ENCODE peak calls at places on chromosomes 11 and 22, in nine cellular contexts. C is adrenal gland, Z is tibial nerve, U is HCT116, S is HepG2, R is GM12891, V is lower leg skin, I is esophagus muscularis mucosa, F is body of pancreas. M is an unnamed sample.

GRCh38 chr11:111696556-111696955 is 69.6 kb downstream of the PPP2R1B start:
- DNase-seq in I (no peak), S (no peak), Z (no peak), F (no peak), U (no peak), C (no peak), V (no peak), R (no peak), M (no peak)

GRCh38 chr22:29102300-29102699 is 29.5 kb downstream of the KREMEN1 start:
- DNase-seq in C (no peak), V (no peak), U (no peak), R (no peak), Z (no peak), I (no peak), S (no peak), F (no peak), M (no peak)

GRCh38 chr11:130216591-130217132 is 57.1 kb downstream of the ST14 start:
- DNase-seq in R (no peak), F (no peak), V (no peak), Z (no peak), S (no peak), C (no peak), I (peak; percentile 84), U (no peak), M (no peak)

GRCh38 chr11:47179655-47179991 is 2.9 kb upstream of the ARFGAP2 start:
- DNase-seq in F (peak; percentile 50), C (no peak), Z (no peak), R (peak; percentile 67), I (no peak), S (peak; percentile 52), U (no peak), V (no peak), M (no peak)

GRCh38 chr11:117930208-117930570 is 987 bp upstream of the TMPRSS13 start:
- DNase-seq in U (no peak), C (no peak), F (no peak), I (no peak), S (no peak), R (no peak), V (peak; percentile 31), Z (no peak), M (no peak)

GRCh38 chr11:76745561-76746207 is 37.5 kb upstream of the TSKU start:
- DNase-seq in S (no peak), I (no peak), F (no peak), C (no peak), V (no peak), Z (no peak), U (no peak), R (no peak), M (no peak)

GRCh38 chr11:20003357-20003756 is 156.9 kb downstream of the DBX1 start:
- DNase-seq in F (peak; percentile 48), C (no peak), V (no peak), I (no peak), Z (no peak), S (no peak), R (no peak), U (no peak), M (no peak)

GRCh38 chr11:12640926-12641849 is 33.0 kb upstream of the TEAD1 start:
- DNase-seq in S (peak; percentile 15), V (no peak), F (no peak), Z (no peak), U (no peak), C (no peak), R (peak; percentile 48), I (no peak), M (no peak)

GRCh38 chr22:35684270-35684700 is 33.4 kb upstream of the APOL5 start:
- DNase-seq in R (no peak), I (no peak), F (peak; percentile 18), S (peak; percentile 19), C (peak; percentile 34), Z (peak; percentile 35), U (no peak), V (no peak), M (no peak)

GRCh38 chr11:103109818-103110388 is 677 bp downstream of the DYNC2H1 start:
- DNase-seq in F (no peak), C (no peak), S (no peak), U (no peak), V (no peak), R (no peak), I (no peak), Z (no peak), M (no peak)

GRCh38 chr11:103111400-103111799 is 2.2 kb downstream of the DYNC2H1 start:
- DNase-seq in S (no peak), Z (no peak), C (no peak), R (no peak), F (no peak), U (no peak), V (no peak), I (no peak), M (no peak)

GRCh38 chr11:103110406-103110805 is 1.2 kb downstream of the DYNC2H1 start:
- DNase-seq in S (no peak), R (no peak), I (no peak), U (no peak), C (no peak), V (no peak), F (no peak), Z (no peak), M (no peak)

GRCh38 chr11:103112364-103112763 is 3.1 kb downstream of the DYNC2H1 start:
- DNase-seq in Z (no peak), F (no peak), R (no peak), C (no peak), U (no peak), I (no peak), V (no peak), S (no peak), M (no peak)

GRCh38 chr11:103108933-103109817 is at the start of gene DYNC2H1:
- DNase-seq in C (peak; percentile 88), U (peak; percentile 52), Z (peak; percentile 64), F (peak; percentile 87), S (peak; percentile 67), V (peak; percentile 96), R (peak; percentile 73), I (peak; percentile 92), M (peak; percentile 98)
- TF ChIP-seq POLR2A in C (no peak), U (no peak), Z (no peak), F (no peak), S (no peak), V (no peak), R (no peak), I (no peak), M (no peak)

GRCh38 chr11:101848262-101848661 is 66.5 kb upstream of the CEP126 start:
- DNase-seq in S (peak; percentile 20), I (no peak), C (no peak), R (no peak), U (no peak), Z (peak; percentile 33), F (no peak), V (no peak), M (no peak)

GRCh38 chr11:101840720-101841119 is 74.1 kb upstream of the CEP126 start:
- DNase-seq in S (no peak), I (no peak), U (no peak), R (no peak), C (no peak), Z (no peak), V (no peak), F (no peak), M (no peak)

GRCh38 chr11:101844608-101845007 is 70.2 kb upstream of the CEP126 start:
- DNase-seq in R (no peak), C (no peak), F (no peak), Z (no peak), V (no peak), I (no peak), S (no peak), U (no peak), M (no peak)
- TF ChIP-seq POLR2A in R (no peak), C (no peak), F (no peak), Z (no peak), V (no peak), I (no peak), S (no peak), U (no peak), M (no peak)

GRCh38 chr22:20507253-20508066 is at the start of gene MED15:
- DNase-seq in V (peak; percentile 98), S (peak; percentile 87), F (peak; percentile 90), I (peak; percentile 97), C (peak; percentile 94), U (peak; percentile 69), R (peak; percentile 87), Z (peak; percentile 87), M (peak; percentile 94)

GRCh38 chr22:20508815-20509271 is 1.4 kb downstream of the MED15 start:
- DNase-seq in R (no peak), Z (no peak), I (no peak), S (no peak), U (no peak), V (no peak), F (no peak), C (no peak), M (no peak)

GRCh38 chr22:20510811-20511577 is 3.6 kb downstream of the MED15 start:
- DNase-seq in Z (no peak), U (no peak), R (no peak), C (no peak), S (no peak), V (no peak), I (no peak), F (no peak), M (no peak)

GRCh38 chr22:20511578-20512259 is 4.3 kb downstream of the MED15 start:
- DNase-seq in C (no peak), U (no peak), I (no peak), R (no peak), S (no peak), Z (no peak), V (no peak), F (no peak), M (no peak)

GRCh38 chr22:20509344-20510047 is 2.1 kb downstream of the MED15 start:
- DNase-seq in R (no peak), V (peak; percentile 94), F (peak; percentile 69), C (peak; percentile 95), I (peak; percentile 93), U (no peak), S (peak; percentile 84), Z (peak; percentile 79), M (no peak)
- TF ChIP-seq POLR2A in R (peak; percentile 70), V (no peak), F (no peak), C (peak; percentile 75), I (no peak), U (no peak), S (no peak), Z (peak; percentile 23), M (peak; percentile 32)

GRCh38 chr22:20064140-20064480 is 15.9 kb upstream of the DGCR8 start:
- DNase-seq in V (no peak), C (no peak), R (no peak), F (no peak), Z (no peak), I (no peak), S (no peak), U (no peak), M (no peak)

GRCh38 chr22:20063271-20064139 is 16.5 kb upstream of the DGCR8 start:
- DNase-seq in U (no peak), I (no peak), V (no peak), Z (no peak), R (no peak), C (no peak), F (no peak), S (no peak), M (no peak)

GRCh38 chr22:20062766-20063083 is 17.3 kb upstream of the DGCR8 start:
- DNase-seq in V (no peak), S (no peak), R (no peak), I (no peak), U (peak; percentile 29), Z (no peak), C (no peak), F (no peak), M (no peak)

GRCh38 chr22:20065896-20066616 is 14.0 kb upstream of the DGCR8 start:
- DNase-seq in R (no peak), C (no peak), Z (no peak), V (no peak), S (no peak), F (no peak), U (no peak), I (no peak), M (no peak)

GRCh38 chr22:20064545-20065262 is 15.3 kb upstream of the DGCR8 start:
- DNase-seq in R (no peak), V (no peak), S (no peak), I (no peak), Z (no peak), F (no peak), U (no peak), C (no peak), M (no peak)
- TF ChIP-seq POLR2A in R (no peak), V (no peak), S (no peak), I (no peak), Z (no peak), F (no peak), U (no peak), C (no peak), M (no peak)

M was measured in upper lobe of left lung.